ENCODE peak calls at places on chromosome 18, in nine cellular contexts. C is lower leg skin, G is SW 1271, X is HFFc6, S is T1000, U is amygdala, Z is NCI-H774, I is cardiac fibroblast, W is amniotic epithelial cell. Q is an unnamed sample.

GRCh38 chr18:6616981-6617380 is 112.5 kb upstream of the ARHGAP28 start:
- DNase-seq in C (no peak), G (no peak), X (peak), S (no peak), U (no peak), Z (no peak), I (no peak), W (no peak), Q (no peak)

GRCh38 chr18:74899554-74899953 is 301.9 kb downstream of the ZNF407 start:
- DNase-seq in C (no peak), G (no peak), X (no peak), S (no peak), U (no peak), Z (no peak), I (peak), W (peak), Q (peak)

GRCh38 chr18:49699303-49699702 is 114.0 kb downstream of the ACAA2 start:
- DNase-seq in C (no peak), G (no peak), X (no peak), S (no peak), U (no peak), Z (no peak), I (no peak), W (no peak), Q (no peak)

GRCh38 chr18:76466410-76466991 is 28.5 kb downstream of the ZNF516 start:
- DNase-seq in C (peak), G (no peak), X (no peak), S (no peak), U (no peak), Z (no peak), I (no peak), W (no peak), Q (no peak)

GRCh38 chr18:59621027-59621426 is 76.2 kb downstream of the CCBE1 start:
- DNase-seq in C (no peak), G (no peak), X (peak), S (no peak), U (no peak), Z (no peak), I (peak), W (peak), Q (peak)

GRCh38 chr18:48825101-48825745 is 125.5 kb downstream of the SMAD7 start:
- DNase-seq in C (peak), G (no peak), X (peak), S (no peak), U (no peak), Z (no peak), I (peak), W (no peak), Q (peak)

GRCh38 chr18:46577546-46577945 is 79.5 kb downstream of the LOXHD1 start:
- DNase-seq in C (peak), G (no peak), X (no peak), S (no peak), U (no peak), Z (no peak), I (no peak), W (no peak), Q (no peak)

GRCh38 chr18:36655894-36656293 is 172.9 kb downstream of the TPGS2 start:
- DNase-seq in C (no peak), G (no peak), X (no peak), S (no peak), U (no peak), Z (no peak), I (no peak), W (no peak), Q (no peak)

GRCh38 chr18:45617284-45617683 is 2.0 kb downstream of the SLC14A2 start:
- DNase-seq in C (peak), G (no peak), X (peak), S (peak), U (no peak), Z (no peak), I (peak), W (peak), Q (peak)

GRCh38 chr18:24616638-24617037 is 156.2 kb downstream of the HRH4 start:
- DNase-seq in C (no peak), G (no peak), X (no peak), S (no peak), U (no peak), Z (peak), I (no peak), W (no peak), Q (no peak)

GRCh38 chr18:34224423-34225217 is at the start of gene NOL4:
- DNase-seq in C (peak), G (peak), X (no peak), S (peak), U (peak), Z (peak), I (peak), W (peak), Q (no peak)

GRCh38 chr18:73688851-73689659 is 458.6 kb downstream of the FBXO15 start:
- DNase-seq in C (no peak), G (no peak), X (peak), S (no peak), U (no peak), Z (no peak), I (peak), W (peak), Q (peak)

GRCh38 chr18:58784601-58785137 is 80.0 kb upstream of the ZNF532 start:
- DNase-seq in C (no peak), G (no peak), X (no peak), S (no peak), U (no peak), Z (no peak), I (peak), W (no peak), Q (peak)

GRCh38 chr18:58229162-58229561 is 185.1 kb downstream of the NEDD4L start:
- DNase-seq in C (no peak), G (no peak), X (no peak), S (no peak), U (no peak), Z (no peak), I (no peak), W (no peak), Q (no peak)

GRCh38 chr18:29147944-29148343 is 971.0 kb upstream of the CDH2 start:
- DNase-seq in C (no peak), G (no peak), X (peak), S (no peak), U (no peak), Z (no peak), I (peak), W (peak), Q (peak)

GRCh38 chr18:2223394-2223793 is 347.9 kb downstream of the METTL4 start:
- DNase-seq in C (no peak), G (no peak), X (no peak), S (no peak), U (no peak), Z (no peak), I (peak), W (peak), Q (peak)

GRCh38 chr18:13993730-13994129 is 78.4 kb upstream of the MC2R start:
- DNase-seq in C (no peak), G (no peak), X (no peak), S (no peak), U (no peak), Z (no peak), I (no peak), W (no peak), Q (no peak)

GRCh38 chr18:23291456-23292205 is 156.3 kb downstream of the CABLES1 start:
- DNase-seq in C (no peak), G (no peak), X (peak), S (no peak), U (no peak), Z (no peak), I (peak), W (no peak), Q (peak)

GRCh38 chr18:25275414-25276001 is 76.5 kb downstream of the ZNF521 start:
- DNase-seq in C (peak), G (no peak), X (no peak), S (no peak), U (no peak), Z (no peak), I (peak), W (no peak), Q (no peak)

Q was measured in fibroblast of pulmonary artery.